ENCODE peak calls at places on chromosome 14, in seven cellular contexts. D, H, Z, W, I, B and K are unnamed samples.

GRCh38 chr14:69643430-69644200 is 32.2 kb downstream of the SUSD6 start:
- DNase-seq in D (no peak), H (peak; percentile 63), Z (peak; percentile 69), W (no peak), I (no peak), B (no peak), K (peak; percentile 24)

GRCh38 chr14:33297565-33297964 is 358.9 kb downstream of the NPAS3 start:
- DNase-seq in D (peak; percentile 12), H (no peak), Z (no peak), W (no peak), I (no peak), B (no peak), K (no peak)

GRCh38 chr14:74648643-74649042 is 36.6 kb upstream of the LTBP2 start:
- DNase-seq in D (no peak), H (no peak), Z (no peak), W (no peak), I (no peak), B (no peak), K (no peak)

GRCh38 chr14:101189962-101190560 is 286.5 kb upstream of the RTL1 start:
- DNase-seq in D (no peak), H (no peak), Z (no peak), W (no peak), I (no peak), B (no peak), K (no peak)

GRCh38 chr14:76591270-76591669 is 170.0 kb upstream of the VASH1 start:
- DNase-seq in D (no peak), H (no peak), Z (no peak), W (no peak), I (no peak), B (no peak), K (no peak)

GRCh38 chr14:31166271-31166561 is 41.4 kb downstream of the HECTD1 start:
- DNase-seq in D (no peak), H (peak; percentile 24), Z (no peak), W (no peak), I (no peak), B (no peak), K (no peak)

GRCh38 chr14:94636744-94637412 is 24.7 kb downstream of the SERPINA3 start:
- DNase-seq in D (no peak), H (peak; percentile 17), Z (no peak), W (no peak), I (no peak), B (no peak), K (no peak)

GRCh38 chr14:52241102-52241793 is 26.2 kb upstream of the PTGDR start:
- DNase-seq in D (no peak), H (peak; percentile 92), Z (no peak), W (no peak), I (peak; percentile 48), B (no peak), K (no peak)

GRCh38 chr14:25006961-25007795 is 42.8 kb downstream of the STXBP6 start:
- DNase-seq in D (no peak), H (peak; percentile 89), Z (no peak), W (no peak), I (peak; percentile 81), B (no peak), K (no peak)

GRCh38 chr14:43901950-43902349 is 605.1 kb downstream of the FSCB start:
- DNase-seq in D (no peak), H (no peak), Z (no peak), W (no peak), I (no peak), B (no peak), K (no peak)

GRCh38 chr14:56046546-56046945 is 71.7 kb upstream of the PELI2 start:
- DNase-seq in D (no peak), H (no peak), Z (no peak), W (no peak), I (no peak), B (no peak), K (no peak)

GRCh38 chr14:71236430-71236829 is 329.2 kb downstream of the PCNX1 start:
- DNase-seq in D (no peak), H (no peak), Z (no peak), W (no peak), I (no peak), B (peak; percentile 49), K (no peak)

GRCh38 chr14:99682809-99683618 is 1.1 kb upstream of the CYP46A1 start:
- DNase-seq in D (peak; percentile 91), H (peak; percentile 88), Z (peak; percentile 88), W (peak; percentile 92), I (peak; percentile 20), B (peak; percentile 92), K (peak; percentile 72)

GRCh38 chr14:60222820-60223219 is 26.2 kb upstream of the PPM1A start:
- DNase-seq in D (no peak), H (no peak), Z (no peak), W (no peak), I (no peak), B (peak; percentile 15), K (no peak)

GRCh38 chr14:21419528-21419927 is 35.7 kb upstream of the SUPT16H start:
- DNase-seq in D (no peak), H (no peak), Z (no peak), W (no peak), I (no peak), B (no peak), K (no peak)

GRCh38 chr14:24334431-24335271 is at the start of gene ADCY4:
- DNase-seq in D (peak; percentile 44), H (peak; percentile 61), Z (no peak), W (peak; percentile 41), I (no peak), B (no peak), K (no peak)

GRCh38 chr14:89926709-89927108 is 27.8 kb downstream of the EFCAB11 start:
- DNase-seq in D (no peak), H (peak; percentile 52), Z (no peak), W (no peak), I (no peak), B (no peak), K (no peak)

GRCh38 chr14:20530771-20531571 is 25.6 kb downstream of the RNASE10 start:
- DNase-seq in D (peak; percentile 60), H (peak; percentile 85), Z (peak; percentile 76), W (peak; percentile 80), I (peak; percentile 47), B (peak; percentile 56), K (peak; percentile 48)

GRCh38 chr14:20317720-20318119 is 12.0 kb upstream of the TTC5 start:
- DNase-seq in D (no peak), H (no peak), Z (no peak), W (no peak), I (no peak), B (no peak), K (no peak)

GRCh38 chr14:97532052-97532451 is 734.9 kb downstream of the VRK1 start:
- DNase-seq in D (no peak), H (no peak), Z (no peak), W (no peak), I (no peak), B (no peak), K (no peak)

GRCh38 chr14:21990116-21990515 is 316.5 kb upstream of the OR4E1 start:
- DNase-seq in D (no peak), H (no peak), Z (no peak), W (no peak), I (no peak), B (no peak), K (no peak)